ENCODE peak calls at places on chromosomes 5 and 9, in four cellular contexts. One of them, this sample, is unnamed.

GRCh38 chr9:33227741-33228140 is 12.2 kb upstream of the SPINK4 start:
- DNase-seq in SK-N-SH: no peak
- DNase-seq in HepG2: no peak
- DNase-seq in K562: no peak
- DNase-seq in this sample: no peak

GRCh38 chr5:74916831-74917710 is 50.9 kb upstream of the FAM169A start:
- DNase-seq in SK-N-SH: no peak
- DNase-seq in K562: no peak
- DNase-seq in HepG2: peak; percentile 99
- DNase-seq in this sample: no peak

GRCh38 chr5:17723876-17724275 is 89.6 kb downstream of the TAF11L14 start:
- DNase-seq in K562: no peak
- DNase-seq in HepG2: no peak
- DNase-seq in SK-N-SH: no peak
- DNase-seq in this sample: no peak

GRCh38 chr9:122821278-122821952 is 7.0 kb downstream of the PDCL start:
- DNase-seq in K562: no peak
- DNase-seq in HepG2: no peak
- DNase-seq in SK-N-SH: no peak
- DNase-seq in this sample: peak; percentile 87

GRCh38 chr5:95048633-95049032 is 236.3 kb downstream of the MCTP1 start:
- DNase-seq in SK-N-SH: no peak
- DNase-seq in K562: no peak
- DNase-seq in HepG2: no peak
- DNase-seq in this sample: no peak

GRCh38 chr5:57259704-57260103 is 85.8 kb downstream of the GPBP1 start:
- DNase-seq in K562: no peak
- DNase-seq in SK-N-SH: no peak
- DNase-seq in HepG2: no peak
- DNase-seq in this sample: no peak

GRCh38 chr9:17627641-17628040 is 48.8 kb downstream of the SH3GL2 start:
- DNase-seq in SK-N-SH: no peak
- DNase-seq in HepG2: no peak
- DNase-seq in K562: no peak
- DNase-seq in this sample: no peak

GRCh38 chr5:171667341-171668096 is 118.1 kb upstream of the SMIM23 start:
- DNase-seq in SK-N-SH: peak; percentile 44
- DNase-seq in K562: no peak
- DNase-seq in HepG2: no peak
- DNase-seq in this sample: no peak

GRCh38 chr9:127049044-127049443 is 73.4 kb downstream of the ANGPTL2 start:
- DNase-seq in HepG2: no peak
- DNase-seq in K562: no peak
- DNase-seq in SK-N-SH: no peak
- DNase-seq in this sample: peak; percentile 42

GRCh38 chr9:114085404-114085803 is 7.3 kb upstream of the AMBP start:
- DNase-seq in HepG2: no peak
- DNase-seq in K562: no peak
- DNase-seq in SK-N-SH: no peak
- DNase-seq in this sample: no peak

GRCh38 chr9:100756217-100756616 is 178.3 kb downstream of the CAVIN4 start:
- DNase-seq in HepG2: no peak
- DNase-seq in SK-N-SH: no peak
- DNase-seq in K562: no peak
- DNase-seq in this sample: no peak

GRCh38 chr5:154221371-154221896 is 30.9 kb downstream of the GALNT10 start:
- DNase-seq in K562: no peak
- DNase-seq in HepG2: no peak
- DNase-seq in SK-N-SH: no peak
- DNase-seq in this sample: peak; percentile 28

GRCh38 chr5:136014049-136014516 is 14.7 kb upstream of the TGFBI start:
- DNase-seq in K562: no peak
- DNase-seq in HepG2: no peak
- DNase-seq in SK-N-SH: no peak
- DNase-seq in this sample: no peak

GRCh38 chr9:76415731-76416130 is 21.5 kb upstream of the RFK start:
- DNase-seq in K562: no peak
- DNase-seq in SK-N-SH: no peak
- DNase-seq in HepG2: no peak
- DNase-seq in this sample: no peak

GRCh38 chr5:133123297-133123696 is 71.5 kb downstream of the HSPA4 start:
- DNase-seq in HepG2: no peak
- DNase-seq in K562: no peak
- DNase-seq in SK-N-SH: no peak
- DNase-seq in this sample: no peak

GRCh38 chr5:12902611-12903010 is 998.4 kb upstream of the CTNND2 start:
- DNase-seq in SK-N-SH: no peak
- DNase-seq in K562: no peak
- DNase-seq in HepG2: no peak
- DNase-seq in this sample: no peak

GRCh38 chr5:169182797-169183196 is 118.1 kb downstream of the SLIT3 start:
- DNase-seq in HepG2: no peak
- DNase-seq in SK-N-SH: no peak
- DNase-seq in K562: no peak
- DNase-seq in this sample: no peak

GRCh38 chr9:81082251-81082650 is 607.1 kb downstream of the TLE1 start:
- DNase-seq in K562: no peak
- DNase-seq in SK-N-SH: no peak
- DNase-seq in HepG2: no peak
- DNase-seq in this sample: no peak

GRCh38 chr9:37029776-37030590 is 4.1 kb downstream of the PAX5 start:
- DNase-seq in K562: no peak
- DNase-seq in HepG2: no peak
- DNase-seq in SK-N-SH: no peak
- DNase-seq in this sample: no peak

GRCh38 chr5:72460413-72460812 is 46.8 kb downstream of the ZNF366 start:
- DNase-seq in HepG2: no peak
- DNase-seq in SK-N-SH: no peak
- DNase-seq in K562: no peak
- DNase-seq in this sample: no peak

GRCh38 chr9:121743441-121744001 is 92.1 kb downstream of the DAB2IP start:
- DNase-seq in SK-N-SH: peak; percentile 94
- DNase-seq in K562: peak; percentile 59
- DNase-seq in HepG2: peak; percentile 85
- DNase-seq in this sample: no peak

GRCh38 chr9:116287721-116288120 is 134.1 kb downstream of the PAPPA start:
- DNase-seq in SK-N-SH: no peak
- DNase-seq in HepG2: no peak
- DNase-seq in K562: no peak
- DNase-seq in this sample: no peak

GRCh38 chr9:127129073-127129717 is 6.8 kb upstream of the ANGPTL2 start:
- DNase-seq in HepG2: no peak
- DNase-seq in K562: no peak
- DNase-seq in SK-N-SH: no peak
- DNase-seq in this sample: no peak

GRCh38 chr9:4615778-4616177 is 46.3 kb upstream of the PLPP6 start:
- DNase-seq in SK-N-SH: no peak
- DNase-seq in K562: no peak
- DNase-seq in HepG2: no peak
- DNase-seq in this sample: no peak

GRCh38 chr5:150069619-150070276 is 16.6 kb downstream of the CSF1R start:
- DNase-seq in HepG2: no peak
- DNase-seq in K562: no peak
- DNase-seq in SK-N-SH: no peak
- DNase-seq in this sample: no peak

GRCh38 chr5:83281658-83282057 is 189.9 kb upstream of the VCAN start:
- DNase-seq in SK-N-SH: no peak
- DNase-seq in K562: no peak
- DNase-seq in HepG2: no peak
- DNase-seq in this sample: no peak

GRCh38 chr9:135960328-135961276 is 571 bp downstream of the UBAC1 start:
- DNase-seq in SK-N-SH: peak; percentile 80
- DNase-seq in K562: peak; percentile 69
- DNase-seq in HepG2: no peak
- DNase-seq in this sample: no peak

GRCh38 chr5:142840591-142840990 is 70.4 kb downstream of the ARHGAP26 start:
- DNase-seq in HepG2: no peak
- DNase-seq in K562: no peak
- DNase-seq in SK-N-SH: no peak
- DNase-seq in this sample: no peak

GRCh38 chr9:105656131-105656921 is 5.9 kb upstream of the TAL2 start:
- DNase-seq in HepG2: no peak
- DNase-seq in K562: peak; percentile 78
- DNase-seq in SK-N-SH: peak; percentile 86
- DNase-seq in this sample: no peak

GRCh38 chr5:138491669-138492551 is 26.6 kb downstream of the EGR1 start:
- DNase-seq in SK-N-SH: peak; percentile 92
- DNase-seq in K562: peak; percentile 89
- DNase-seq in HepG2: peak; percentile 72
- DNase-seq in this sample: peak; percentile 58

GRCh38 chr5:106094128-106094726 is 1576.5 kb downstream of the EFNA5 start:
- DNase-seq in HepG2: no peak
- DNase-seq in K562: no peak
- DNase-seq in SK-N-SH: peak; percentile 40
- DNase-seq in this sample: no peak

GRCh38 chr5:168020522-168021294 is 270.7 kb upstream of the WWC1 start:
- DNase-seq in SK-N-SH: no peak
- DNase-seq in K562: no peak
- DNase-seq in HepG2: no peak
- DNase-seq in this sample: no peak

GRCh38 chr5:34007116-34007674 is 655 bp downstream of the AMACR start:
- DNase-seq in SK-N-SH: peak; percentile 52
- DNase-seq in K562: no peak
- DNase-seq in HepG2: no peak
- DNase-seq in this sample: no peak

GRCh38 chr5:111309384-111309783 is 85.2 kb downstream of the CAMK4 start:
- DNase-seq in K562: no peak
- DNase-seq in SK-N-SH: no peak
- DNase-seq in HepG2: no peak
- DNase-seq in this sample: no peak

GRCh38 chr5:111308951-111309350 is 84.8 kb downstream of the CAMK4 start:
- DNase-seq in SK-N-SH: no peak
- DNase-seq in K562: no peak
- DNase-seq in HepG2: no peak
- DNase-seq in this sample: no peak

GRCh38 chr5:111313017-111313724 is 89.0 kb downstream of the CAMK4 start:
- DNase-seq in K562: no peak
- DNase-seq in SK-N-SH: no peak
- DNase-seq in HepG2: no peak
- DNase-seq in this sample: no peak

GRCh38 chr5:111310713-111311620 is 86.8 kb downstream of the CAMK4 start:
- DNase-seq in K562: no peak
- DNase-seq in HepG2: no peak
- DNase-seq in SK-N-SH: no peak
- DNase-seq in this sample: no peak
- TF ChIP-seq GABPA in K562: no peak
- TF ChIP-seq GABPA in HepG2: no peak
- TF ChIP-seq GABPA in SK-N-SH: no peak
- TF ChIP-seq GABPA in this sample: no peak

GRCh38 chr9:137138701-137139467 is at the start of gene GRIN1:
- DNase-seq in HepG2: no peak
- DNase-seq in K562: peak; percentile 79
- DNase-seq in SK-N-SH: peak; percentile 70
- DNase-seq in this sample: no peak
- TF ChIP-seq REST in HepG2: peak; percentile 84
- TF ChIP-seq REST in K562: peak; percentile 99
- TF ChIP-seq REST in SK-N-SH: peak; percentile 97
- TF ChIP-seq REST in this sample: peak; percentile 93

DNA sequence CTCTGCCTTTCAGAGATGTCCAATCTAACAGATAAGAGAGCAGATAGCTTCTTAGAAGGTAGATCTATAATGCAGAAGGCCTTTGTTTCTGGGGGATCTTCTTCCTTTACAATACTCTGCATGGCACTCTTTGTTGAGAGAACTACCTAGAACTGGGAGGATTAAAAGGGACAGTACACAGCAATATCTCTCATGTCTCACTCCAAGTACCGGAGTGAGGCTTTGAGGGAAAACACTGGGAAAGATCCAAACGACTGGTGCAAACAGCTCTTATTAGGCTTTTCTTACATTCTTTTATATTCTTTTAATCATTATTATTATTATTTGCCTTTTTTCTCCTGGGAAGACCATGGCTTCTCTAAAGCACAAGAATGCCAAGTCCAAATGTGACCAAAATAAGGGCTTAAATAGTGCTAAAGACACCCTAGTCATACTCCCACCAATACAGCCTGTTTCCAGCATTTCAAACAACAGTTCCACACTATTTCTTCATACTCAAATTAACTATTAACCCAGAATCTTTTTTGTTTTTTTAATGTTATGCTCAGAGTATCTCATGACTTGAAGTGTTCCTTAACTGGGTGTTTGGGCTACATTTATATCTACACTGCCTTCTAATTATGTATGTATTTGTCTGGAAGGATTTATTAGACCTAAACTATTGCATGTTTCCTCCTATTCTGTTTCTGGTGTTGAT is 52.7 kb downstream of the ABHD17B start:
- DNase-seq in SK-N-SH: no peak
- DNase-seq in K562: no peak
- DNase-seq in HepG2: no peak
- DNase-seq in this sample: no peak
- TF ChIP-seq GABPA in SK-N-SH: no peak
- TF ChIP-seq GABPA in K562: no peak
- TF ChIP-seq GABPA in HepG2: no peak
- TF ChIP-seq GABPA in this sample: no peak

DNA sequence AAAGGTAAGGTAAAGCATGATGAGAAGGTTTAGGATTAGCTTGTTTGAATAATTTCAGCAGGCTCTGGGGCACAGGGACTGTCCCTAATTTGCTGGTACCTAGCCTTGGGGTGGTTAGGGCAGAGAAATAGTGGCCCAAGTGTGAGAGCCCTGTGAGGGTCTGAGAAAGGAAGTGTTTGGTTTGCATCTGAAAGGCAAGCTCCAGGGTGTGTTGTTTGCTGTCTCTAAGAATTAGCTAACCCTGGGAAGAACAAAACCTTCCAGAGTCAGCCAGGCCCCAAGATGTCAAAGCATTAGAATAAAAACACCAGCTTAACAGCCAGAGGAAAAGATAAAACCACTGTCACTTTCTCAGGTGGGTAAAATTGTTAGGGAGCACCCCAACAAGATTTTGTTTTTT is 31.0 kb downstream of the TMEM252 start:
- DNase-seq in K562: no peak
- DNase-seq in HepG2: no peak
- DNase-seq in SK-N-SH: no peak
- DNase-seq in this sample: no peak
- TF ChIP-seq REST in K562: no peak
- TF ChIP-seq REST in HepG2: no peak
- TF ChIP-seq REST in SK-N-SH: no peak
- TF ChIP-seq REST in this sample: no peak

This sample was measured in HL-60.